ENCODE peak calls at places on chromosomes 11 and 22, in nine cellular contexts. One of them, this sample, is unnamed.

GRCh38 chr11:84430661-84431060 is 1144.5 kb upstream of the CCDC90B start:
- DNase-seq in fibroblast of lung: no peak
- DNase-seq in bronchial epithelial cell: no peak
- DNase-seq in H1: no peak
- DNase-seq in astrocyte of the spinal cord: no peak
- DNase-seq in HEK293T: no peak
- DNase-seq in stimulated activated naive CD4-positive, alpha-beta T cell treated with Interleukin-2 at 50 U/mL for 16 hours: no peak
- DNase-seq in T-cell: no peak
- DNase-seq in neural crest cell: no peak
- DNase-seq in this sample: no peak

GRCh38 chr11:103773059-103773458 is 263.4 kb upstream of the DDI1 start:
- DNase-seq in fibroblast of lung: peak; percentile 92
- DNase-seq in bronchial epithelial cell: no peak
- DNase-seq in astrocyte of the spinal cord: peak; percentile 67
- DNase-seq in neural crest cell: no peak
- DNase-seq in T-cell: no peak
- DNase-seq in stimulated activated naive CD4-positive, alpha-beta T cell treated with Interleukin-2 at 50 U/mL for 16 hours: no peak
- DNase-seq in H1: no peak
- DNase-seq in HEK293T: no peak
- DNase-seq in this sample: no peak

GRCh38 chr11:132312161-132312560 is 941.7 kb downstream of the NTM start:
- DNase-seq in neural crest cell: no peak
- DNase-seq in astrocyte of the spinal cord: peak; percentile 82
- DNase-seq in bronchial epithelial cell: peak; percentile 84
- DNase-seq in fibroblast of lung: peak; percentile 86
- DNase-seq in H1: no peak
- DNase-seq in stimulated activated naive CD4-positive, alpha-beta T cell treated with Interleukin-2 at 50 U/mL for 16 hours: no peak
- DNase-seq in T-cell: no peak
- DNase-seq in HEK293T: no peak
- DNase-seq in this sample: no peak

GRCh38 chr11:63866211-63866610 is 27.3 kb downstream of the MARK2 start:
- DNase-seq in T-cell: peak; percentile 86
- DNase-seq in bronchial epithelial cell: peak; percentile 55
- DNase-seq in stimulated activated naive CD4-positive, alpha-beta T cell treated with Interleukin-2 at 50 U/mL for 16 hours: peak; percentile 79
- DNase-seq in astrocyte of the spinal cord: peak; percentile 54
- DNase-seq in HEK293T: no peak
- DNase-seq in neural crest cell: no peak
- DNase-seq in fibroblast of lung: peak; percentile 62
- DNase-seq in H1: no peak
- DNase-seq in this sample: no peak

GRCh38 chr11:6647282-6647679 is 8.3 kb downstream of the DCHS1 start:
- DNase-seq in bronchial epithelial cell: no peak
- DNase-seq in fibroblast of lung: no peak
- DNase-seq in HEK293T: no peak
- DNase-seq in neural crest cell: no peak
- DNase-seq in stimulated activated naive CD4-positive, alpha-beta T cell treated with Interleukin-2 at 50 U/mL for 16 hours: no peak
- DNase-seq in T-cell: no peak
- DNase-seq in H1: no peak
- DNase-seq in astrocyte of the spinal cord: peak; percentile 32
- DNase-seq in this sample: no peak

GRCh38 chr22:45966892-45967365 is 10.0 kb downstream of the WNT7B start:
- DNase-seq in astrocyte of the spinal cord: no peak
- DNase-seq in HEK293T: no peak
- DNase-seq in H1: no peak
- DNase-seq in T-cell: no peak
- DNase-seq in fibroblast of lung: no peak
- DNase-seq in bronchial epithelial cell: no peak
- DNase-seq in stimulated activated naive CD4-positive, alpha-beta T cell treated with Interleukin-2 at 50 U/mL for 16 hours: no peak
- DNase-seq in neural crest cell: peak; percentile 51
- DNase-seq in this sample: no peak

GRCh38 chr11:62340269-62340901 is 3.1 kb downstream of the ASRGL1 start:
- DNase-seq in astrocyte of the spinal cord: peak; percentile 47
- DNase-seq in bronchial epithelial cell: peak; percentile 42
- DNase-seq in neural crest cell: peak; percentile 48
- DNase-seq in fibroblast of lung: peak; percentile 36
- DNase-seq in H1: peak; percentile 57
- DNase-seq in T-cell: peak; percentile 52
- DNase-seq in HEK293T: peak; percentile 42
- DNase-seq in stimulated activated naive CD4-positive, alpha-beta T cell treated with Interleukin-2 at 50 U/mL for 16 hours: peak; percentile 40
- DNase-seq in this sample: no peak

GRCh38 chr11:93131709-93132108 is 66.1 kb downstream of the SLC36A4 start:
- DNase-seq in H1: no peak
- DNase-seq in stimulated activated naive CD4-positive, alpha-beta T cell treated with Interleukin-2 at 50 U/mL for 16 hours: no peak
- DNase-seq in astrocyte of the spinal cord: no peak
- DNase-seq in T-cell: no peak
- DNase-seq in HEK293T: no peak
- DNase-seq in bronchial epithelial cell: no peak
- DNase-seq in fibroblast of lung: no peak
- DNase-seq in neural crest cell: no peak
- DNase-seq in this sample: no peak

GRCh38 chr11:61353109-61354067 is 8.3 kb downstream of the CYB561A3 start:
- DNase-seq in stimulated activated naive CD4-positive, alpha-beta T cell treated with Interleukin-2 at 50 U/mL for 16 hours: no peak
- DNase-seq in fibroblast of lung: no peak
- DNase-seq in H1: no peak
- DNase-seq in astrocyte of the spinal cord: no peak
- DNase-seq in neural crest cell: no peak
- DNase-seq in HEK293T: no peak
- DNase-seq in bronchial epithelial cell: no peak
- DNase-seq in T-cell: no peak
- DNase-seq in this sample: no peak

GRCh38 chr11:12602421-12602820 is 71.8 kb upstream of the TEAD1 start:
- DNase-seq in neural crest cell: no peak
- DNase-seq in bronchial epithelial cell: peak; percentile 29
- DNase-seq in T-cell: no peak
- DNase-seq in stimulated activated naive CD4-positive, alpha-beta T cell treated with Interleukin-2 at 50 U/mL for 16 hours: no peak
- DNase-seq in H1: no peak
- DNase-seq in astrocyte of the spinal cord: peak; percentile 65
- DNase-seq in HEK293T: no peak
- DNase-seq in fibroblast of lung: peak; percentile 93
- DNase-seq in this sample: no peak

GRCh38 chr11:46369458-46370152 is 11.9 kb upstream of the MDK start:
- DNase-seq in stimulated activated naive CD4-positive, alpha-beta T cell treated with Interleukin-2 at 50 U/mL for 16 hours: peak; percentile 52
- DNase-seq in H1: peak; percentile 86
- DNase-seq in fibroblast of lung: peak; percentile 72
- DNase-seq in bronchial epithelial cell: no peak
- DNase-seq in HEK293T: peak; percentile 80
- DNase-seq in astrocyte of the spinal cord: peak; percentile 72
- DNase-seq in T-cell: no peak
- DNase-seq in neural crest cell: peak; percentile 76
- DNase-seq in this sample: peak; percentile 94

GRCh38 chr22:42343136-42343484 is 72.7 kb upstream of the TCF20 start:
- DNase-seq in astrocyte of the spinal cord: no peak
- DNase-seq in T-cell: no peak
- DNase-seq in stimulated activated naive CD4-positive, alpha-beta T cell treated with Interleukin-2 at 50 U/mL for 16 hours: no peak
- DNase-seq in fibroblast of lung: peak; percentile 13
- DNase-seq in bronchial epithelial cell: no peak
- DNase-seq in H1: no peak
- DNase-seq in HEK293T: no peak
- DNase-seq in neural crest cell: no peak
- DNase-seq in this sample: peak; percentile 42

GRCh38 chr11:103893366-103893765 is 143.1 kb upstream of the DDI1 start:
- DNase-seq in neural crest cell: no peak
- DNase-seq in H1: no peak
- DNase-seq in T-cell: no peak
- DNase-seq in bronchial epithelial cell: no peak
- DNase-seq in HEK293T: no peak
- DNase-seq in astrocyte of the spinal cord: no peak
- DNase-seq in fibroblast of lung: peak; percentile 22
- DNase-seq in stimulated activated naive CD4-positive, alpha-beta T cell treated with Interleukin-2 at 50 U/mL for 16 hours: no peak
- DNase-seq in this sample: no peak

GRCh38 chr22:48675141-48675827 is 1152.4 kb downstream of the BRD1 start:
- DNase-seq in H1: no peak
- DNase-seq in T-cell: no peak
- DNase-seq in stimulated activated naive CD4-positive, alpha-beta T cell treated with Interleukin-2 at 50 U/mL for 16 hours: no peak
- DNase-seq in bronchial epithelial cell: no peak
- DNase-seq in neural crest cell: no peak
- DNase-seq in fibroblast of lung: no peak
- DNase-seq in HEK293T: no peak
- DNase-seq in astrocyte of the spinal cord: no peak
- DNase-seq in this sample: no peak

GRCh38 chr11:27242591-27242990 is 120.4 kb downstream of the CCDC34 start:
- DNase-seq in bronchial epithelial cell: no peak
- DNase-seq in neural crest cell: no peak
- DNase-seq in fibroblast of lung: peak; percentile 100
- DNase-seq in T-cell: no peak
- DNase-seq in stimulated activated naive CD4-positive, alpha-beta T cell treated with Interleukin-2 at 50 U/mL for 16 hours: no peak
- DNase-seq in HEK293T: no peak
- DNase-seq in astrocyte of the spinal cord: peak; percentile 91
- DNase-seq in H1: no peak
- DNase-seq in this sample: no peak

This sample was measured in HuH-7.